ENCODE peak calls at places on chromosomes 11 and 22, in seven cellular contexts. One of them, this sample, is unnamed.

GRCh38 chr22:25067851-25068421 is 115.4 kb downstream of the KIAA1671 start:
- DNase-seq in H1: no peak
- DNase-seq in iris pigment epithelial cell: no peak
- DNase-seq in IMR-90: no peak
- DNase-seq in H54: no peak
- DNase-seq in GM12865: no peak
- DNase-seq in stimulated activated CD4-positive, alpha-beta T cell treated with anti-CD3 and anti-CD28 coated beads, Interleukin-12 subunit alpha, Interleukin-12 subunit beta, amount 100 ng/mL, for 24 hours: no peak
- DNase-seq in this sample: no peak

GRCh38 chr22:45450931-45451651 is 37.6 kb downstream of the RIBC2 start:
- DNase-seq in H1: no peak
- DNase-seq in iris pigment epithelial cell: peak
- DNase-seq in IMR-90: peak
- DNase-seq in H54: no peak
- DNase-seq in GM12865: no peak
- DNase-seq in stimulated activated CD4-positive, alpha-beta T cell treated with anti-CD3 and anti-CD28 coated beads, Interleukin-12 subunit alpha, Interleukin-12 subunit beta, amount 100 ng/mL, for 24 hours: no peak
- DNase-seq in this sample: peak

GRCh38 chr22:47396515-47396914 is 634.1 kb downstream of the TBC1D22A start:
- DNase-seq in H1: no peak
- DNase-seq in iris pigment epithelial cell: no peak
- DNase-seq in IMR-90: no peak
- DNase-seq in H54: no peak
- DNase-seq in GM12865: no peak
- DNase-seq in stimulated activated CD4-positive, alpha-beta T cell treated with anti-CD3 and anti-CD28 coated beads, Interleukin-12 subunit alpha, Interleukin-12 subunit beta, amount 100 ng/mL, for 24 hours: no peak
- DNase-seq in this sample: no peak

GRCh38 chr22:43289976-43290663 is 53.1 kb downstream of the SCUBE1 start:
- DNase-seq in H1: no peak
- DNase-seq in iris pigment epithelial cell: peak
- DNase-seq in IMR-90: peak
- DNase-seq in H54: peak
- DNase-seq in GM12865: no peak
- DNase-seq in stimulated activated CD4-positive, alpha-beta T cell treated with anti-CD3 and anti-CD28 coated beads, Interleukin-12 subunit alpha, Interleukin-12 subunit beta, amount 100 ng/mL, for 24 hours: no peak
- DNase-seq in this sample: peak

GRCh38 chr22:21960200-21961126 is 7.8 kb upstream of the PPM1F start:
- DNase-seq in H1: no peak
- DNase-seq in iris pigment epithelial cell: no peak
- DNase-seq in IMR-90: no peak
- DNase-seq in H54: no peak
- DNase-seq in GM12865: no peak
- DNase-seq in stimulated activated CD4-positive, alpha-beta T cell treated with anti-CD3 and anti-CD28 coated beads, Interleukin-12 subunit alpha, Interleukin-12 subunit beta, amount 100 ng/mL, for 24 hours: no peak
- DNase-seq in this sample: no peak

GRCh38 chr11:62905286-62905685 is 15.9 kb downstream of the CHRM1 start:
- DNase-seq in H1: no peak
- DNase-seq in iris pigment epithelial cell: no peak
- DNase-seq in IMR-90: no peak
- DNase-seq in H54: no peak
- DNase-seq in GM12865: no peak
- DNase-seq in stimulated activated CD4-positive, alpha-beta T cell treated with anti-CD3 and anti-CD28 coated beads, Interleukin-12 subunit alpha, Interleukin-12 subunit beta, amount 100 ng/mL, for 24 hours: no peak
- DNase-seq in this sample: no peak

GRCh38 chr22:49715450-49715849 is 112.2 kb downstream of the BRD1 start:
- DNase-seq in H1: no peak
- DNase-seq in iris pigment epithelial cell: peak
- DNase-seq in IMR-90: no peak
- DNase-seq in H54: peak
- DNase-seq in GM12865: no peak
- DNase-seq in stimulated activated CD4-positive, alpha-beta T cell treated with anti-CD3 and anti-CD28 coated beads, Interleukin-12 subunit alpha, Interleukin-12 subunit beta, amount 100 ng/mL, for 24 hours: no peak
- DNase-seq in this sample: no peak

GRCh38 chr11:2801711-2802388 is 83.7 kb downstream of the CDKN1C start:
- DNase-seq in H1: no peak
- DNase-seq in iris pigment epithelial cell: no peak
- DNase-seq in IMR-90: no peak
- DNase-seq in H54: no peak
- DNase-seq in GM12865: no peak
- DNase-seq in stimulated activated CD4-positive, alpha-beta T cell treated with anti-CD3 and anti-CD28 coated beads, Interleukin-12 subunit alpha, Interleukin-12 subunit beta, amount 100 ng/mL, for 24 hours: no peak
- DNase-seq in this sample: no peak

This sample was measured in EH.